ENCODE peak calls at places on chromosomes 16 and 17, in six cellular contexts. F, N, D, S, T and V are unnamed samples.
A peak's percentile ranks its signal among the peaks of the same experiment; 100 is the strongest.

GRCh38 chr16:82736161-82736697 is 109.5 kb downstream of the CDH13 start:
- DNase-seq in S (no peak), F (no peak), T (no peak), N (no peak), D (no peak), V (no peak)

GRCh38 chr16:85350146-85350728 is 238.0 kb upstream of the CIBAR2 start:
- DNase-seq in S (no peak), D (no peak), N (no peak), T (no peak), F (no peak), V (no peak)

GRCh38 chr16:57686577-57686976 is 8.0 kb upstream of the DRC7 start:
- DNase-seq in F (no peak), N (no peak), S (no peak), T (no peak), D (no peak), V (no peak)

GRCh38 chr16:49464093-49464492 is 90.5 kb downstream of the C16orf78 start:
- DNase-seq in F (no peak), N (no peak), S (peak; percentile 19), D (no peak), T (no peak), V (no peak)

GRCh38 chr17:50052241-50052788 is 3.6 kb upstream of the ITGA3 start:
- DNase-seq in S (no peak), F (no peak), T (no peak), N (no peak), D (no peak), V (no peak)

GRCh38 chr17:38701504-38702165 is 3.4 kb upstream of the MLLT6 start:
- DNase-seq in S (no peak), F (peak; percentile 59), N (no peak), D (no peak), T (no peak), V (peak; percentile 64)

GRCh38 chr16:84194470-84195200 is 3.7 kb downstream of the ADAD2 start:
- DNase-seq in D (no peak), T (no peak), N (no peak), S (no peak), F (no peak), V (peak; percentile 56)

GRCh38 chr17:56125830-56126819 is 27.1 kb upstream of the ANKFN1 start:
- DNase-seq in N (no peak), F (no peak), T (no peak), S (no peak), D (peak; percentile 68), V (no peak)

GRCh38 chr17:77528516-77529327 is 388.0 kb downstream of the SEC14L1 start:
- DNase-seq in S (no peak), F (no peak), N (no peak), T (no peak), D (no peak), V (no peak)

GRCh38 chr17:55588858-55589257 is 77.6 kb upstream of the SMIM36 start:
- DNase-seq in T (no peak), N (no peak), F (no peak), S (no peak), D (peak; percentile 75), V (no peak)

GRCh38 chr16:19706846-19707245 is 11.2 kb downstream of the KNOP1 start:
- DNase-seq in D (no peak), F (no peak), N (no peak), T (no peak), S (no peak), V (no peak)

GRCh38 chr17:30805944-30806456 is 18.5 kb downstream of the CRLF3 start:
- DNase-seq in S (no peak), N (no peak), F (no peak), D (no peak), T (no peak), V (no peak)
- TF ChIP-seq CTCF in S (no peak), N (no peak), F (no peak), D (no peak), T (no peak), V (no peak)

GRCh38 chr17:62966426-62967110 is 533 bp downstream of the TANC2 start:
- DNase-seq in F (peak; percentile 74), T (no peak), D (no peak), S (peak; percentile 68), N (no peak), V (peak; percentile 73)

GRCh38 chr17:62967111-62967449 is 1.0 kb downstream of the TANC2 start:
- DNase-seq in S (no peak), D (no peak), T (no peak), N (no peak), F (no peak), V (no peak)

GRCh38 chr17:62968445-62968923 is 2.4 kb downstream of the TANC2 start:
- DNase-seq in F (peak; percentile 44), D (peak; percentile 95), T (no peak), S (no peak), N (no peak), V (peak; percentile 64)

GRCh38 chr17:62971853-62972252 is 5.8 kb downstream of the TANC2 start:
- DNase-seq in N (no peak), T (no peak), S (no peak), D (no peak), F (no peak), V (no peak)

GRCh38 chr17:62970617-62971016 is 4.6 kb downstream of the TANC2 start:
- DNase-seq in S (no peak), N (no peak), F (no peak), D (no peak), T (no peak), V (no peak)
- H3K36me3 ChIP-seq in S (no peaks in the 10 kb centered on the region), N (no peaks in the 10 kb centered on the region), F (no peaks in the 10 kb centered on the region), D (peaks cover 1% of the 10 kb centered on the region), T (no peaks in the 10 kb centered on the region), V (no peaks in the 10 kb centered on the region)

GRCh38 chr17:73194514-73195222 is 1.8 kb downstream of the COG1 start:
- DNase-seq in T (no peak), F (no peak), D (peak; percentile 57), S (no peak), N (no peak), V (no peak)

GRCh38 chr17:73196500-73196899 is 3.6 kb downstream of the COG1 start:
- DNase-seq in T (no peak), D (peak; percentile 38), F (peak; percentile 73), S (peak; percentile 65), N (no peak), V (peak; percentile 82)

GRCh38 chr17:73192219-73192893 is 499 bp upstream of the COG1 start:
- DNase-seq in N (no peak), F (peak; percentile 66), D (peak; percentile 65), T (no peak), S (peak; percentile 74), V (peak; percentile 68)

GRCh38 chr17:73191443-73192218 is 1.2 kb upstream of the COG1 start:
- DNase-seq in N (no peak), S (peak; percentile 76), D (peak; percentile 73), T (no peak), F (peak; percentile 78), V (peak; percentile 78)

DNA sequence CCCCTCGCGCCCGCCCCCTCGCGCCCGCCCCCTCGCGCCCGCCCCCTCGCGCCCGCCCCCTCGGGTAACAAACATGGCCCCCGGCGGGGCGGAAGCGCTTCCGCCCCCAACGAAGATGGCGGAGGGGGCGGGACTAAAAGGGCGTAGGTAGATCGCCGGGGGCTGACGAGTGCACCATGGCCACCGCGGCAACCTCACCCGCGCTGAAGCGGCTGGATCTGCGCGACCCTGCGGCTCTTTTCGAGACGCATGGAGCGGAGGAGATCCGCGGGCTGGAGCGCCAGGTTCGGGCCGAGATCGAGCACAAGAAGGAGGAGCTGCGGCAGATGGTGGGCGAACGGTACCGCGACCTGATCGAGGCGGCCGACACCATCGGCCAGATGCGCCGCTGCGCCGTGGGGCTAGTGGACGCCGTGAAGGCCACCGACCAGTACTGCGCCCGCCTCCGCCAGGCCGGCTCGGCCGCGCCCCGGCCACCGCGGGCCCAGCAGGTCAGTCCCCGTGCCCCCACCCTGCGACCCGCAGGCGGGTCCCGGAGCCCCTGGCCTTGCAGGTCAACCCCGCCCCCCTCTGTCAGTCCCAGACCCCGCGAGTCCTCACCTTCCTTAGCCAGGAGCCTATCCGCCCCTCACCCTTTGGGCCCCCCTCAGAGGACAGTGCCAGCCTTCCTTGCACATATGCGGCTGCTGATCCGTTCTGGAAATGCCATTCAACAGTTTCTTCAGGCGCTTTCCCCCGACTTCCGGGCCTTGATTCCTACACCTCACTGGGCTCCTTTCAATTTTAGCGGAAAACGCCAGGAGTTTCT is at the start of gene COG1:
- DNase-seq in T (peak; percentile 29), F (peak; percentile 92), N (peak; percentile 35), D (peak; percentile 89), S (peak; percentile 86), V (peak; percentile 95)
- TF ChIP-seq CTCF in T (no peak), F (no peak), N (no peak), D (no peak), S (no peak), V (no peak)

GRCh38 chr17:43774304-43775250 is 4.2 kb downstream of the DUSP3 start:
- DNase-seq in D (no peak), T (no peak), F (no peak), N (no peak), S (no peak), V (peak; percentile 11)
- H3K36me3 ChIP-seq in D (peaks cover 22% of the 10 kb centered on the region), T (peaks cover 29% of the 10 kb centered on the region), F (no peaks in the 10 kb centered on the region), N (peaks cover 15% of the 10 kb centered on the region), S (peaks cover 3% of the 10 kb centered on the region), V (peaks cover 3% of the 10 kb centered on the region)

GRCh38 chr16:55711959-55712876 is 56.4 kb downstream of the SLC6A2 start:
- DNase-seq in N (no peak), D (peak; percentile 64), S (peak; percentile 78), T (no peak), F (peak; percentile 40), V (no peak)

GRCh38 chr16:55713103-55713502 is 57.3 kb downstream of the SLC6A2 start:
- DNase-seq in D (no peak), T (no peak), S (no peak), F (no peak), N (no peak), V (no peak)

GRCh38 chr16:55706739-55707487 is 51.1 kb downstream of the SLC6A2 start:
- DNase-seq in T (no peak), N (no peak), D (no peak), S (no peak), F (no peak), V (no peak)

GRCh38 chr16:55709801-55710200 is 54.0 kb downstream of the SLC6A2 start:
- DNase-seq in S (no peak), T (no peak), F (no peak), N (no peak), D (no peak), V (no peak)

DNA sequence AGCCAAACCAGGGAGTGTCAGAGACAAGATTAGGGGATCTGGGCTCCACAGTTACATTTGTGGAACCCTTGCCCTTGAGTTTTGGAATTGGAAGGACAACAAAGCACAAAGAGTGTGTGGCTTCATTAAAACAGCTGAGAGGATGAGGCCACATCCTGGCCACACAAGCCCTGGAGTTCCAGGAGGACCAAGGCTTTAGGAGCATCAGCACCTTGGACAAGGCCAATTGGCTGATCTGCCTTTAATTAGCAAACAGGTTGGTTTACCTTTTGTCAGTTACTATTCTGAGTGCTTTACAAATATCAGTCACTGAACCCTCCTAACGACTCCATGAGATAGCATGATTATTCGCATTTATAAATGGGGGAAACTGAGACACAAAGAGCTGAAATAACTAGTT is 54.7 kb downstream of the SLC6A2 start:
- DNase-seq in T (no peak), S (no peak), F (no peak), N (no peak), D (peak; percentile 3), V (no peak)
- TF ChIP-seq CTCF in T (no peak), S (no peak), F (no peak), N (no peak), D (no peak), V (no peak)

DNA sequence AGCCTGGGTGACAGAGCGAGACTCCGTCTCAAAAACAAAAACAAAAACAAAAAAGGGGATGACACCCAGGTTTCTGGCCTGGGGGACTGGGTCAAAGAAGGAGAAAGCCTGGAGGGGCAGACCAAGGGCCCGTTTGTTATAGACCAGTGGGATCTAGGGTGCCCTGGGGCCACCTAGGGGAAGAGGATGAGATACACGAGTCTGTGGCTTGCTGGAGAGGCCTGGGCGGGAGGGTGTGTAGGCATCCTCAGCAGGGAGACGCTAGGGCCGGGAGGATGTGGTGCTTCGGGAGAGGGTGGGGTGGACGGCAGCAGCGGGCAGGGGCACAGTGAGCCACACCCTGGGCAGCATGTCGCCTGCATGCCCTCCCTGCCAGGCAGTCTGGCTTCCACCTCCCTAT is 17.1 kb upstream of the CRK start:
- DNase-seq in F (no peak), N (no peak), S (no peak), T (no peak), D (no peak), V (no peak)
- H3K36me3 ChIP-seq in F (no peaks in the 10 kb centered on the region), N (peaks cover 58% of the 10 kb centered on the region), S (no peaks in the 10 kb centered on the region), T (peaks cover 84% of the 10 kb centered on the region), D (peaks cover 50% of the 10 kb centered on the region), V (peaks cover 9% of the 10 kb centered on the region)